ENCODE peak calls at places on chromosome 11, in nine cellular contexts. I is ovary, V is foreskin fibroblast, G is BJ, U is Calu3, W is progenitor cell of endocrine pancreas, X is fibroblast of pulmonary artery, Y is GM12864, Z is fibroblast of lung. N is an unnamed sample.

GRCh38 chr11:59710136-59710847 is 3.4 kb downstream of the OR10V1 start:
- DNase-seq in I (no peak), V (no peak), G (no peak), U (no peak), W (no peak), X (no peak), Y (no peak), Z (peak; percentile 32), N (peak; percentile 59)

GRCh38 chr11:62544521-62545436 is 1.8 kb downstream of the AHNAK start:
- DNase-seq in I (no peak), V (no peak), G (no peak), U (peak; percentile 62), W (no peak), X (no peak), Y (no peak), Z (peak; percentile 15), N (no peak)

GRCh38 chr11:15773024-15773423 is 583.3 kb downstream of the SOX6 start:
- DNase-seq in I (no peak), V (no peak), G (no peak), U (no peak), W (no peak), X (no peak), Y (no peak), Z (no peak), N (no peak)

GRCh38 chr11:130068986-130069683 is 559 bp upstream of the APLP2 start:
- DNase-seq in I (no peak), V (peak; percentile 93), G (peak; percentile 71), U (peak; percentile 41), W (no peak), X (peak; percentile 93), Y (peak; percentile 8), Z (peak; percentile 84), N (no peak)

GRCh38 chr11:61826930-61827572 is 1.0 kb upstream of the FADS2 start:
- DNase-seq in I (no peak), V (no peak), G (no peak), U (no peak), W (no peak), X (no peak), Y (no peak), Z (no peak), N (no peak)

GRCh38 chr11:65899356-65900124 is 648 bp downstream of the FOSL1 start:
- DNase-seq in I (peak; percentile 60), V (peak; percentile 85), G (no peak), U (peak; percentile 87), W (no peak), X (peak; percentile 65), Y (no peak), Z (peak; percentile 76), N (no peak)

GRCh38 chr11:64876226-64876750 is 2.1 kb downstream of the EHD1 start:
- DNase-seq in I (no peak), V (no peak), G (no peak), U (no peak), W (no peak), X (no peak), Y (no peak), Z (no peak), N (no peak)

GRCh38 chr11:120877746-120878365 is 146.0 kb upstream of the TBCEL start:
- DNase-seq in I (no peak), V (no peak), G (no peak), U (no peak), W (no peak), X (no peak), Y (no peak), Z (no peak), N (no peak)

GRCh38 chr11:116646191-116646590 is 126.6 kb downstream of the BUD13 start:
- DNase-seq in I (no peak), V (no peak), G (no peak), U (no peak), W (no peak), X (no peak), Y (no peak), Z (no peak), N (no peak)

GRCh38 chr11:55357560-55358184 is 10.1 kb upstream of the OR4A15 start:
- DNase-seq in I (no peak), V (no peak), G (no peak), U (no peak), W (no peak), X (no peak), Y (no peak), Z (no peak), N (no peak)

GRCh38 chr11:66866007-66866406 is 9.1 kb downstream of the LRFN4 start:
- DNase-seq in I (no peak), V (no peak), G (no peak), U (no peak), W (no peak), X (no peak), Y (no peak), Z (no peak), N (no peak)

GRCh38 chr11:29634248-29634647 is 382.6 kb downstream of the KCNA4 start:
- DNase-seq in I (no peak), V (no peak), G (no peak), U (no peak), W (no peak), X (peak; percentile 44), Y (no peak), Z (no peak), N (no peak)

GRCh38 chr11:112584674-112585073 is 324.0 kb upstream of the PLET1 start:
- DNase-seq in I (no peak), V (no peak), G (no peak), U (peak; percentile 46), W (no peak), X (no peak), Y (no peak), Z (no peak), N (no peak)

GRCh38 chr11:117313828-117314768 is 2.0 kb downstream of the BACE1 start:
- DNase-seq in I (peak; percentile 34), V (no peak), G (no peak), U (no peak), W (no peak), X (no peak), Y (no peak), Z (no peak), N (no peak)

GRCh38 chr11:112293614-112294013 is 33.0 kb upstream of the PLET1 start:
- DNase-seq in I (no peak), V (no peak), G (no peak), U (no peak), W (no peak), X (peak; percentile 22), Y (no peak), Z (no peak), N (no peak)

GRCh38 chr11:9774591-9775392 is 110.9 kb downstream of the SWAP70 start:
- DNase-seq in I (no peak), V (peak; percentile 79), G (peak; percentile 92), U (no peak), W (no peak), X (peak; percentile 71), Y (no peak), Z (peak; percentile 95), N (no peak)

GRCh38 chr11:3703383-3703782 is 32.2 kb upstream of the CHRNA10 start:
- DNase-seq in I (no peak), V (no peak), G (no peak), U (no peak), W (no peak), X (no peak), Y (no peak), Z (no peak), N (no peak)

DNA sequence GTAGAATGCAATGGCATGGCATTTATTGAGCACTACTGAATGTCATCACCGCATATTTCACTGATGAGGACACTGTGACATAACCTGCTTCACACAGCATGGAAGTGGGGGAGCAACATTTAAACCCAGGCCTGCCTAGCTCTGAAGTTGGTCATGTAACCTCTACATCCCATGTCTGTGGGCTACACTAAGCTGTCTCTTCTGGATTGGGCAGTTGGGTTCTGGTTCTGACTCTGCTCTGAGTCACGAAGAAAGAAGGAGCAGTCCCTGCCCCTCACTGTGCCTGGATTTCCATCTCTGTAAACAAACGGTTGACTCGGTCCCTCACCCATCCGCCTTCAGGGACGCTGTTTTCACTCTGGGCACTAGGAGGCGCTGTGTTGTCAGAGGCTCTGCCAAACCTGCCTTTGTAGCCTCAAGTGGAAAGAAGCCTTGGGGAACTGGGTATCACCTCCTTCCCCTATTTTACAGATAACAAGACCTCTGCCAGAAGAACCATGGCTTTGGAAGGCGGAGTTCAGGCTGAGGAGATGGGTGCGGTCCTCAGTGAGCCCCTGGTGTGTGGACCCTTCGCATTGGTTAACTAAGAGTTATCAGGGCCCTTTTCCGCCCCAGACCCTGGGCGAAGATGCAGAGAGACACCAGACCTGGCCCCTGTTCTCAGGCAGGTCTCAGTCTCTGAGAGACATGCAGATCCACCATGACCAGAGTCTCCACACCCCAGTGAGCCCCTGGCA is 12.6 kb upstream of the ARHGEF17 start:
- DNase-seq in I (peak; percentile 74), V (peak; percentile 83), G (peak; percentile 70), U (peak; percentile 83), W (peak; percentile 71), X (peak; percentile 81), Y (peak; percentile 43), Z (peak; percentile 66), N (no peak)
- TF ChIP-seq CTCF in I (peak; percentile 33), V (peak; percentile 98), G (peak; percentile 98), U (peak; percentile 93), W (peak; percentile 95), X (peak; percentile 100), Y (peak; percentile 99), Z (peak; percentile 98), N (peak; percentile 99)

DNA sequence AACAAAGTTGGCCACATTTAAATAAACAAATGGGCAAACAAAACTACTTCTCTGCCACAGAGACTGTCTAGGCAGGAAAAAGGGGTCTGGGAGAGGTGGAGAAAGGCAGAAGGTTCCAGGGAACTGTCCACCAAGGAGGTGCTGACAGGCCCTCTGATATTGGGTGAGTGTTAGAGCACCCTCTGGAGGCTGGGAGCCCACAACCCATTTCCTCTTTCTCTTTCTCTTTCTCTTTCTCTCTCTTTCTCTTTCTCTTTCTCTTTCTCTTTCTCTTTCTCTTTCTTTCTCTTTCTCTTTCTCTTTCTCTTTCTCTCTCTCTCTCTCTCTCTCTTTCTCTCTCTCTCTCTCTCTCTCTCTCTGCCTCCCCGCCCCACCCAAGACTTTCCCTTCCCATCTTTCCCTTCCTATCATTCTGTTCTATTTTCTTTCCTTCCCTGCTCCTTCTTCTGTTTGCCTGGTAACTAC is 912.8 kb downstream of the DLG2 start:
- DNase-seq in I (peak; percentile 36), V (no peak), G (no peak), U (peak; percentile 65), W (peak; percentile 68), X (peak; percentile 41), Y (no peak), Z (peak; percentile 41), N (peak; percentile 24)
- TF ChIP-seq CTCF in I (no peak), V (peak; percentile 21), G (peak; percentile 28), U (peak; percentile 40), W (peak; percentile 76), X (peak; percentile 45), Y (peak; percentile 35), Z (peak; percentile 9), N (peak; percentile 85)

GRCh38 chr11:84398017-84398626 is 1112.0 kb upstream of the CCDC90B start:
- DNase-seq in I (no peak), V (no peak), G (no peak), U (peak; percentile 7), W (no peak), X (peak; percentile 66), Y (no peak), Z (peak; percentile 16), N (no peak)
- TF ChIP-seq CTCF in I (no peak), V (no peak), G (peak; percentile 19), U (no peak), W (peak; percentile 53), X (peak; percentile 64), Y (peak; percentile 42), Z (no peak), N (peak; percentile 74)

DNA sequence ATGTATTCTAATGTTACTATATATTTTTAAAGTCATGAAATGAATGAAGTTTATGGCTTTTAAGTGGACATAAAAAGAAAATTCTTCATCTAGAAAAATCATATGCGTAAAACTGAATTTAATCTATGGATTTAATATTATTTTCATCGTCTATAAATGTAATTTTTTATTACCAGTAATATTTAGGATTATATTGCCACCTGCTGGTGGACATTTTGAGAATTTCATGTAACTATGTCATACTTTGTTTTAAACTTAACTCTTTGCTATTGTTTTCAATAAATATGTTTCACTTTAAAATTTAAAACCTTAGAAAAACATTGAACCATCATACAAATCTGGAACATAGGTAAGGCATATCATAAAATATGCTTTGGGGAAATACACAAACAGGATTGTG is 66.5 kb upstream of the CEP126 start:
- DNase-seq in I (no peak), V (no peak), G (no peak), U (no peak), W (no peak), X (peak; percentile 56), Y (no peak), Z (no peak), N (no peak)
- TF ChIP-seq CTCF in I (no peak), V (no peak), G (peak; percentile 22), U (no peak), W (peak; percentile 67), X (peak; percentile 34), Y (no peak), Z (peak; percentile 23), N (no peak)

N was measured in retinal pigment epithelial cell.